ENCODE peak calls at places on chromosomes 12 and 14, in seven cellular contexts. N is stomach, C is testis, V is heart left ventricle, E is sigmoid colon, B is tibial nerve, A is Peyer's patch. T is an unnamed sample.

GRCh38 chr12:100656806-100657205 is 83.3 kb downstream of the GAS2L3 start:
- DNase-seq in N (no peak), C (no peak), V (no peak), E (no peak), B (no peak), A (no peak), T (no peak)

GRCh38 chr12:52506858-52507715 is 13.1 kb downstream of the KRT5 start:
- DNase-seq in N (no peak), C (no peak), V (no peak), E (no peak), B (no peak), A (no peak), T (no peak)

GRCh38 chr12:106632797-106633450 is 50.1 kb downstream of the RFX4 start:
- DNase-seq in N (no peak), C (no peak), V (no peak), E (no peak), B (no peak), A (no peak), T (no peak)

GRCh38 chr12:71392521-71393145 is 47.0 kb upstream of the LGR5 start:
- DNase-seq in N (no peak), C (peak; percentile 17), V (no peak), E (no peak), B (no peak), A (no peak), T (no peak)

GRCh38 chr14:89629383-89629782 is 212.3 kb upstream of the FOXN3 start:
- DNase-seq in N (no peak), C (no peak), V (no peak), E (no peak), B (no peak), A (no peak), T (no peak)

GRCh38 chr14:60195179-60195810 is 30.1 kb upstream of the DHRS7 start:
- DNase-seq in N (no peak), C (no peak), V (no peak), E (no peak), B (no peak), A (no peak), T (no peak)

GRCh38 chr12:69059465-69060457 is 126.8 kb upstream of the CPM start:
- DNase-seq in N (no peak), C (no peak), V (no peak), E (no peak), B (no peak), A (no peak), T (no peak)

GRCh38 chr12:2794736-2795289 is at the start of gene FKBP4:
- DNase-seq in N (peak; percentile 93), C (peak; percentile 93), V (peak; percentile 93), E (peak; percentile 96), B (peak; percentile 87), A (peak; percentile 94), T (peak; percentile 46)

GRCh38 chr14:35353409-35354172 is 51.0 kb downstream of the NFKBIA start:
- DNase-seq in N (no peak), C (no peak), V (no peak), E (no peak), B (no peak), A (no peak), T (no peak)

GRCh38 chr14:52918486-52918885 is 32.4 kb downstream of the FERMT2 start:
- DNase-seq in N (no peak), C (no peak), V (no peak), E (no peak), B (no peak), A (no peak), T (no peak)

GRCh38 chr14:100313464-100314230 is 7.4 kb upstream of the SLC25A29 start:
- DNase-seq in N (no peak), C (no peak), V (peak; percentile 55), E (no peak), B (no peak), A (no peak), T (no peak)

GRCh38 chr14:75339059-75339458 is 60.4 kb downstream of the FOS start:
- DNase-seq in N (no peak), C (no peak), V (no peak), E (no peak), B (no peak), A (no peak), T (no peak)

GRCh38 chr14:101518611-101519048 is 42.7 kb upstream of the DIO3 start:
- DNase-seq in N (no peak), C (peak; percentile 72), V (no peak), E (peak; percentile 78), B (peak; percentile 64), A (no peak), T (no peak)

GRCh38 chr12:17992002-17992656 is 97.9 kb downstream of the RERGL start:
- DNase-seq in N (no peak), C (peak; percentile 66), V (no peak), E (no peak), B (no peak), A (no peak), T (no peak)

GRCh38 chr14:68813318-68813838 is 20.5 kb upstream of the ZFP36L1 start:
- DNase-seq in N (no peak), C (no peak), V (no peak), E (no peak), B (no peak), A (no peak), T (no peak)

GRCh38 chr14:38948171-38948570 is 154.9 kb downstream of the SEC23A start:
- DNase-seq in N (no peak), C (no peak), V (no peak), E (no peak), B (no peak), A (no peak), T (no peak)

GRCh38 chr12:32281098-32281497 is 118.3 kb upstream of the FGD4 start:
- DNase-seq in N (no peak), C (no peak), V (no peak), E (no peak), B (no peak), A (no peak), T (no peak)

GRCh38 chr12:128675576-128675975 is 148.2 kb downstream of the SLC15A4 start:
- DNase-seq in N (no peak), C (no peak), V (no peak), E (no peak), B (no peak), A (no peak), T (no peak)

GRCh38 chr12:128672428-128672827 is 151.3 kb downstream of the SLC15A4 start:
- DNase-seq in N (no peak), C (no peak), V (no peak), E (no peak), B (no peak), A (no peak), T (no peak)

GRCh38 chr12:128671528-128672042 is 152.2 kb downstream of the SLC15A4 start:
- DNase-seq in N (no peak), C (no peak), V (no peak), E (no peak), B (no peak), A (no peak), T (no peak)
- TF ChIP-seq CTCF in N (no peak), C (no peak), V (no peak), E (no peak), B (no peak), A (no peak), T (no peak)

DNA sequence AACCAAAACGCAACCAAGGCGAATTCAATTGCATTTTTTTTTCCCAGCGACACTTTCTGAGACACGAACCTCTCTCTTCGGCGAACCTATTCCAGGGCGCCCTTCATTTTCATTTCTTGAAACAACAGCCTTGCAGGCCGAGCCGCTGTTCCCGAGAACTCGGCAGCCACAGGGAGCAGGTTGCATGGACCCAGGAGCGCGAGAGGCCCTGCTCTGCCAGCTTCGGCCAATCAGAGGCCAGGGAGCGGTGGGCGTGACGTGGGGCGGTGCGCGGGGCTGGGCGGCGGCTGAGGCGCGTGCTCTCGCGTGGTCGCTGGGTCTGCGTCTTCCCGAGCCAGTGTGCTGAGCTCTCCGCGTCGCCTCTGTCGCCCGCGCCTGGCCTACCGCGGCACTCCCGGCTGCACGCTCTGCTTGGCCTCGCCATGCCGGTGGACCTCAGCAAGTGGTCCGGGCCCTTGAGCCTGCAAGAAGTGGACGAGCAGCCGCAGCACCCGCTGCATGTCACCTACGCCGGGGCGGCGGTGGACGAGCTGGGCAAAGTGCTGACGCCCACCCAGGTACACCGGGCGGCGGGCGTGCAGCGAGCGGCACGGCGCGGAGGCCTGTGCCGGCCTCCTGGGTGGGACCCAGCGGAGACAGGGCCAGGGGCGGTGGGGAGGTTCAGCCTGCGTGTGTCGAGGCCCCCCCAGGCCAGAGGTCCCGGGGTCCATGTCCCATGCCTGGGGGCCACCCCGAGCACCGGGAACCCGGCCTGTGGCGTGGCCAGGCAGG is at the start of gene PEBP1:
- DNase-seq in N (peak; percentile 96), C (peak; percentile 97), V (peak; percentile 98), E (peak; percentile 97), B (peak; percentile 94), A (peak; percentile 99), T (peak; percentile 60)
- TF ChIP-seq POLR2A in N (peak; percentile 74), C (peak; percentile 62), V (peak; percentile 87), E (peak; percentile 73), B (peak; percentile 95), A (peak; percentile 91), T (peak; percentile 88)

GRCh38 chr12:34397591-34398365 is 375.5 kb downstream of the ALG10 start:
- DNase-seq in N (peak; percentile 17), C (peak; percentile 5), V (peak; percentile 19), E (peak; percentile 51), B (peak; percentile 4), A (peak; percentile 33), T (no peak)

GRCh38 chr12:34398366-34398705 is 376.0 kb downstream of the ALG10 start:
- DNase-seq in N (peak; percentile 16), C (peak; percentile 2), V (peak; percentile 31), E (peak; percentile 40), B (peak; percentile 8), A (peak; percentile 23), T (no peak)

GRCh38 chr12:34395056-34396005 is 373.0 kb downstream of the ALG10 start:
- DNase-seq in N (peak; percentile 15), C (peak; percentile 1), V (peak; percentile 14), E (peak; percentile 46), B (peak; percentile 4), A (peak; percentile 34), T (no peak)

GRCh38 chr12:34396006-34396860 is 373.9 kb downstream of the ALG10 start:
- DNase-seq in N (peak; percentile 7), C (no peak), V (peak; percentile 37), E (peak; percentile 36), B (peak; percentile 9), A (peak; percentile 33), T (no peak)

DNA sequence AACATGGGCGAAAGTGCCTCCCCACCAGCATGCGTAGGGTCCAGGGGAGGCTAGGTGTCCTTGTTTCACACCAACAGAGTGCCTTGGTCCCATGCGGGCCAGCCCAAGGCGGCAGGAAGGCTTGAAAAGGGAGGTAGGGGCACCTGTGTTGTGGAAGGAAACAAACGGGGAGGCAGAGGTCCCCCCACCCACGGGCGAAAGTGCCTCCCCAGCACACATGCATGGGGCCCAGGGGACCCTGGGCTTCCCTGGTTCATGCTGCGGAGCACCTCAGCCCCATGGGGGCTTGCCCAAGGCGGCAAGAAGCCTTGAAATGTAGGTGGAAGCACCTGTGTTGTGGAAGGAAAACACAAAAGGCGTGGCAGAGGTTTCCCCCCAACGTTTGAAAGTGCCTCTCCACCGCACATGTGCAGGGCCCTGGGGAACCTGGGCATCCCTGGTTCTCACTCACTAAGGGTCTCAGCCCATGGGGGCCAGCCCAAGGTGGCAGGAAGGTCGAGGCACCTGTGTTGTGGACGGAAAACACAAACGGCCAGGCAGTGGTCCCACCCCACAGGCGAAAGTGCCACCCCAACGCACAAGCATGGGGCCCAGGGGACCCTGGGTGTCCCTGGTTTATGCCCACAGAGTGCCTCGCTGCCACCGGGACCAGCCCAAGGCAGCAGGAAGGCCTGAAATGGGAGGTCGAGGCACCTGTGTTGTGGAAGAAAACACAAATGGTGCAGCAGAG is 374.7 kb downstream of the ALG10 start:
- DNase-seq in N (peak; percentile 5), C (peak; percentile 3), V (peak; percentile 40), E (peak; percentile 39), B (peak; percentile 10), A (peak; percentile 29), T (no peak)
- H3K9me3 ChIP-seq in N (peaks cover 98% of the 10 kb centered on the region), C (no peaks in the 10 kb centered on the region), V (no peaks in the 10 kb centered on the region), E (peaks cover 25% of the 10 kb centered on the region), B (peaks cover 100% of the 10 kb centered on the region), A (no peaks in the 10 kb centered on the region), T (no peaks in the 10 kb centered on the region)

GRCh38 chr12:24489939-24490338 is 459.0 kb downstream of the BCAT1 start:
- DNase-seq in N (no peak), C (no peak), V (no peak), E (no peak), B (no peak), A (no peak), T (no peak)
- TF ChIP-seq CTCF in N (no peak), C (no peak), V (no peak), E (no peak), B (no peak), A (no peak), T (no peak)

T was measured in esophagus squamous epithelium.